ENCODE peak calls at places on chromosomes 6 and 20, in five cellular contexts. I is BJ, X is pancreas, H is brain microvascular endothelial cell, K is GM06990. D is an unnamed sample.

GRCh38 chr6:10690651-10691445 is 3.6 kb downstream of the C6orf52 start:
- DNase-seq in H (no peak), I (no peak), X (no peak), K (no peak), D (no peak)

GRCh38 chr6:5152417-5152816 is 67.3 kb downstream of the PPP1R3G start:
- DNase-seq in K (no peak), I (no peak), X (no peak), H (no peak), D (no peak)

GRCh38 chr6:125598422-125598821 is 151.0 kb upstream of the HEY2 start:
- DNase-seq in K (no peak), X (no peak), I (no peak), H (peak), D (peak)

GRCh38 chr6:193773-194310 is 98.4 kb upstream of the DUSP22 start:
- DNase-seq in H (no peak), K (peak), I (no peak), X (no peak), D (no peak)

GRCh38 chr6:136146130-136146529 is 104.0 kb downstream of the MTFR2 start:
- DNase-seq in X (no peak), K (no peak), I (no peak), H (peak), D (peak)

GRCh38 chr6:101445527-101445926 is 52.0 kb downstream of the GRIK2 start:
- DNase-seq in K (no peak), X (no peak), I (peak), H (no peak), D (no peak)

GRCh38 chr6:101585501-101585900 is 192.0 kb downstream of the GRIK2 start:
- DNase-seq in K (no peak), I (no peak), X (no peak), H (no peak), D (no peak)

GRCh38 chr20:51156796-51157119 is 133.9 kb upstream of the KCNG1 start:
- DNase-seq in I (no peak), K (no peak), X (no peak), H (no peak), D (peak)

GRCh38 chr6:106064103-106064502 is 22.0 kb upstream of the PRDM1 start:
- DNase-seq in H (no peak), X (no peak), K (no peak), I (no peak), D (no peak)

GRCh38 chr6:139751179-139751578 is 376.7 kb upstream of the CITED2 start:
- DNase-seq in I (no peak), X (no peak), K (no peak), H (no peak), D (peak)

GRCh38 chr6:127518710-127519468 is at the start of gene MTCL3:
- DNase-seq in I (no peak), H (peak), X (no peak), K (no peak), D (peak)

GRCh38 chr6:71383891-71384489 is 95.4 kb downstream of the OGFRL1 start:
- DNase-seq in X (no peak), H (peak), I (no peak), K (no peak), D (peak)

GRCh38 chr6:5638666-5639065 is 368.1 kb downstream of the NRN1 start:
- DNase-seq in H (no peak), K (no peak), I (no peak), X (no peak), D (no peak)

GRCh38 chr20:47973519-47974233 is 188.4 kb upstream of the SULF2 start:
- DNase-seq in X (no peak), H (peak), K (peak), I (no peak), D (no peak)

GRCh38 chr6:75044846-75045245 is 161.0 kb downstream of the COL12A1 start:
- DNase-seq in I (peak), X (no peak), H (no peak), K (no peak), D (peak)

GRCh38 chr20:14790771-14791517 is 453.5 kb upstream of the FLRT3 start:
- DNase-seq in I (peak), K (no peak), H (peak), X (no peak), D (peak)

GRCh38 chr6:89200706-89201215 is 16.4 kb downstream of the GABRR1 start:
- DNase-seq in I (no peak), X (no peak), H (no peak), K (no peak), D (no peak)

GRCh38 chr6:60754879-60755278 is 1531.1 kb downstream of the KHDRBS2 start:
- DNase-seq in I (no peak), K (no peak), H (no peak), X (no peak), D (no peak)

GRCh38 chr6:108644252-108644651 is 83.5 kb downstream of the FOXO3 start:
- DNase-seq in I (no peak), K (no peak), H (no peak), X (no peak), D (no peak)

GRCh38 chr6:170355661-170356060 is 49.1 kb downstream of the FAM120B start:
- DNase-seq in H (no peak), K (no peak), I (no peak), X (no peak), D (no peak)

GRCh38 chr6:145809211-145809610 is 5.4 kb downstream of the FBXO30 start:
- DNase-seq in H (no peak), X (no peak), K (peak), I (no peak), D (peak)

GRCh38 chr6:126339796-126340750 is at the start of gene CENPW:
- DNase-seq in H (peak), K (peak), I (peak), X (peak), D (peak)

GRCh38 chr6:35213824-35214756 is at the start of gene SCUBE3:
- DNase-seq in K (no peak), X (peak), H (peak), I (no peak), D (peak)

GRCh38 chr6:63452117-63452516 is 120.2 kb upstream of the LOC128125822 start:
- DNase-seq in H (no peak), K (no peak), X (no peak), I (no peak), D (peak)

GRCh38 chr6:63447134-63447533 is 125.1 kb upstream of the LOC128125822 start:
- DNase-seq in K (no peak), I (no peak), H (no peak), X (no peak), D (no peak)

GRCh38 chr6:63451238-63451637 is 121.0 kb upstream of the LOC128125822 start:
- DNase-seq in X (no peak), H (no peak), K (no peak), I (no peak), D (no peak)

GRCh38 chr6:63448229-63448628 is 124.1 kb upstream of the LOC128125822 start:
- DNase-seq in H (no peak), X (no peak), K (no peak), I (no peak), D (peak)

GRCh38 chr6:63449714-63450113 is 122.6 kb upstream of the LOC128125822 start:
- DNase-seq in I (no peak), X (no peak), K (no peak), H (no peak), D (no peak)
- H3K4me3 ChIP-seq in I (no peak), X (no peak), K (no peak), H (no peak), D (no peak)

GRCh38 chr6:160767019-160767646 is 65.1 kb downstream of the PLG start:
- DNase-seq in H (peak), K (peak), I (no peak), X (peak), D (peak)
- H3K4me3 ChIP-seq in H (peak), K (peak), I (no peak), X (peak), D (peak)

GRCh38 chr6:15365273-15365687 is 119.4 kb downstream of the JARID2 start:
- DNase-seq in I (peak), X (peak), K (no peak), H (peak), D (peak)

GRCh38 chr6:15366003-15366535 is 120.2 kb downstream of the JARID2 start:
- DNase-seq in K (no peak), X (no peak), I (no peak), H (no peak), D (no peak)

GRCh38 chr6:15363164-15363522 is 117.3 kb downstream of the JARID2 start:
- DNase-seq in H (no peak), I (no peak), K (no peak), X (no peak), D (no peak)

GRCh38 chr6:15363523-15364400 is 117.9 kb downstream of the JARID2 start:
- DNase-seq in H (no peak), K (peak), X (no peak), I (no peak), D (no peak)

GRCh38 chr6:15364401-15365037 is 118.7 kb downstream of the JARID2 start:
- DNase-seq in X (no peak), H (no peak), I (no peak), K (no peak), D (no peak)
- H3K4me3 ChIP-seq in X (no peak), H (no peak), I (no peak), K (no peak), D (no peak)

GRCh38 chr20:31608256-31608980 is 3.3 kb downstream of the ID1 start:
- DNase-seq in X (peak), K (no peak), H (no peak), I (no peak), D (peak)

GRCh38 chr20:31606928-31607639 is 2.0 kb downstream of the ID1 start:
- DNase-seq in X (no peak), K (no peak), I (no peak), H (no peak), D (peak)

GRCh38 chr20:31606678-31606927 is 1.5 kb downstream of the ID1 start:
- DNase-seq in I (no peak), H (no peak), X (no peak), K (no peak), D (no peak)

GRCh38 chr20:31605902-31606677 is 1.0 kb downstream of the ID1 start:
- DNase-seq in H (no peak), X (no peak), I (no peak), K (no peak), D (peak)

DNA sequence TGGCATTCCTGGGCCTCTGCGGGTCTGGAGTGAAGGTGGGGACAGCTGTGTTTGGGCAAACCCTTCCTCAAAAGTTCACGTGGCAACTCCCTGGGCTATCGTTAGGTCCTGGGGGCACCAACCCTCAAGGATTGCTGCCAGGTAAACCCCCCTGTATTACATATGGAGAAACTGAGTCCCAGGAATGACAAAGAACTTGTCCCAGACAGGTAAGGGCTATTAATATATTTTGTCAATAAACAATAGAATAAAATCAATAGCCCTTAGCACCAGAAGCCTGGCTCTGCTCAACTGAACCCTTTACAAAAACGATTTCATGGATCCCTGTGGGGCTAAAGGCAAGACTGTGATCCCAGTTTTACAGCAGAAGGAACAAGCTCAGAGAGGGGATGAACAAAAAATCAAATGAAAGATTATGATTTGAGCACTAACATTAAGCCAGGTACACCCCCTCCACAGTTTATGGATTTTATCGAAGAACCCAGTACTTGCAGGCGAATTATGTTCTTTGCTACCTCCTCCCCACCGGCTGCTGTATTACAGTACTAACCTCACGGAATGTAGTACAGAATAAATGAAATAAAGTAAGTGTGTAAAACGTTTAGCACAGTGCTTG is 2.7 kb downstream of the ID1 start:
- DNase-seq in H (no peak), K (no peak), X (no peak), I (no peak), D (peak)
- H3K4me3 ChIP-seq in H (peak), K (no peak), X (peak), I (no peak), D (peak)

GRCh38 chr20:35146299-35146921 is 726 bp downstream of the EDEM2 start:
- DNase-seq in X (peak), I (no peak), H (no peak), K (no peak), D (no peak)

GRCh38 chr20:35145141-35145564 is 2.0 kb downstream of the EDEM2 start:
- DNase-seq in X (no peak), K (no peak), I (no peak), H (peak), D (peak)

GRCh38 chr20:35146922-35147574 is at the start of gene EDEM2:
- DNase-seq in I (peak), H (peak), K (peak), X (peak), D (peak)

DNA sequence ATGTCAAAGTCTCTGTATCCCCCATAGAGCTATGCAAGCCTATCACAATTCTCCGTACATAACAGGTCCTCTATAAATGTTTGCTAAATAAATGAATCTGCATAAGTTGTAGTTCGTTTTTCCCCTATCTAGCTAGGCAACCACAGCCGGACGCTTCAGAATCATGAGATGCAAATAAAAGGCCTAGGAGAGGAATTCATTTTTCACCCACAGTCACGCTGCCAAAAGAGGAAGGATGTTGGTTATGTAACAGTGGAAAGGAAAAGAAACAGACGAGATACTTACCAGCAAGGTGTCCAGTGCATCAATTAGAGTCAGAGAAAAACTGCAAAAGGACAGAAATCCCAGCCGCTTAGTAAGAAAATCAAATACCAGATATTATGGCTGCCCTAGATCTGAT is 2.4 kb downstream of the EDEM2 start:
- DNase-seq in K (peak), I (no peak), X (no peak), H (no peak), D (no peak)
- H3K4me3 ChIP-seq in K (no peak), I (no peak), X (no peak), H (no peak), D (no peak)

DNA sequence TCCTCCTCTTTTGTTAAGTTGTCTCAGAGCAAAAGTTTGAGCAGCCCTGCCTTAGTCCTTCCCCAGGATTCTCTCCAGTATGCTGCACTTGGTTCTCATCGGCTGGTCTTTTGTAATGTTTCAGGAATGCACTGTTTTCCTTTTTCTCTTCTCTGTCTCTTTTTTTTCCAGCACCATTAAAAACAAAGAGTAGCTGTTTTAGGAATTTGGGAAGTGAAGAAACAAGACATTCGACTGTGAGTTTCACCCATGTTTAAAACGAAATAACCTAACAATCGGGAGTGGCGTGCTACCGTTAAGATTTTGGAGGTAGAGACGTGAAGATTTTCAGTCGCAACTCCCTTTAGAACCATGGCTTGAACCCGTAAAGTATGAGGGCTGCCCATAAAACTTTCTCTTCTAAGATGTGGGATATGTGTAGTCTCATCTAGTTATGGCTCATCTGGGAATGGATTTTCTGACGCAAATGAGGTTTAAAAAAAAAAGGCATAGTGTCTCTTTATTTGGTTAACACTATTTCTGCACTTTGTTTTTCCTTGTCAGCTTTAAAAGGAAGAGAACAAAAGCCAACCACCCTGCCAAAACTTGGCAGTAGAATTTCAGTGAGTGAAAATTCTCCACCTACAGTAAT is 35.9 kb upstream of the RAB23 start:
- DNase-seq in K (no peak), I (peak), H (peak), X (no peak), D (peak)
- H3K4me3 ChIP-seq in K (no peak), I (peak), H (no peak), X (no peak), D (no peak)

DNA sequence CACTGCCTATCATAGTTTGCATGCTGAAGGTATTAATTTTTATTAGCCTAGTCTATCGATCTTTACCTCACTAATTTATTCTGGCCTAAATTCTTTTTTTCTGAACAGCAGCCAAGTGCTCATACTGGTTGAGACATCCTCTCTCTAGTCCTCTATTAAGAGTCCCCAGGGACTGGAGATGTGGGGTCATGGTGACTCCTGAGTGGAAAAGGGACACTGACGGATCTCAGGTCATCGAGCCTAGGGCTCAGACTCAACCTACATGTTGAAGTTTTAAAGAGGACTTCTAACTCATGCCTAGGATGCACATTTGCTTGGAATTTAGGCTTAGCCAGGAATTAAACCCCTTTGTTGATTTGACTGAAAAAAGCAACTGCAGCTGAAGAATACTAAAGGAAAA is 378.1 kb downstream of the BTBD9 start:
- DNase-seq in H (no peak), X (no peak), K (no peak), I (no peak), D (peak)
- H3K4me3 ChIP-seq in H (no peak), X (no peak), K (no peak), I (no peak), D (peak)